ENCODE peak calls at places on chromosomes 7 and 10, in eight cellular contexts. One of them, this sample, is unnamed.
A peak's percentile ranks its signal among the peaks of the same experiment; 100 is the strongest.

GRCh38 chr10:46299531-46300366 is 13.0 kb downstream of the ANTXRL start:
- DNase-seq in A549: no peak
- DNase-seq in H1: peak; percentile 69
- DNase-seq in HCT116: no peak
- DNase-seq in K562: no peak
- DNase-seq in GM12878: no peak
- DNase-seq in HepG2: no peak
- DNase-seq in SK-N-SH: no peak
- DNase-seq in this sample: no peak

GRCh38 chr7:144975882-144976281 is 140.0 kb upstream of the TPK1 start:
- DNase-seq in A549: peak; percentile 1
- DNase-seq in H1: no peak
- DNase-seq in HCT116: no peak
- DNase-seq in K562: no peak
- DNase-seq in GM12878: no peak
- DNase-seq in HepG2: no peak
- DNase-seq in SK-N-SH: no peak
- DNase-seq in this sample: no peak

GRCh38 chr7:133319842-133320241 is 67.0 kb downstream of the EXOC4 start:
- DNase-seq in A549: no peak
- DNase-seq in H1: no peak
- DNase-seq in HCT116: no peak
- DNase-seq in K562: no peak
- DNase-seq in GM12878: no peak
- DNase-seq in HepG2: no peak
- DNase-seq in SK-N-SH: no peak
- DNase-seq in this sample: no peak

GRCh38 chr10:129768437-129769355 is 195.4 kb downstream of the EBF3 start:
- DNase-seq in A549: no peak
- DNase-seq in H1: peak; percentile 75
- DNase-seq in HCT116: no peak
- DNase-seq in K562: no peak
- DNase-seq in GM12878: no peak
- DNase-seq in HepG2: no peak
- DNase-seq in SK-N-SH: no peak
- DNase-seq in this sample: no peak

GRCh38 chr7:98836811-98837631 is 32.8 kb downstream of the TMEM130 start:
- DNase-seq in A549: peak; percentile 67
- DNase-seq in H1: peak; percentile 93
- DNase-seq in HCT116: peak; percentile 59
- DNase-seq in K562: peak; percentile 71
- DNase-seq in GM12878: no peak
- DNase-seq in HepG2: peak; percentile 21
- DNase-seq in SK-N-SH: peak; percentile 81
- DNase-seq in this sample: no peak

GRCh38 chr7:108080094-108080656 is 50.0 kb downstream of the LAMB4 start:
- DNase-seq in A549: no peak
- DNase-seq in H1: no peak
- DNase-seq in HCT116: no peak
- DNase-seq in K562: peak; percentile 88
- DNase-seq in GM12878: no peak
- DNase-seq in HepG2: no peak
- DNase-seq in SK-N-SH: no peak
- DNase-seq in this sample: peak; percentile 37

GRCh38 chr10:63145782-63146181 is 12.7 kb downstream of the NRBF2 start:
- DNase-seq in A549: no peak
- DNase-seq in H1: no peak
- DNase-seq in HCT116: no peak
- DNase-seq in K562: no peak
- DNase-seq in GM12878: no peak
- DNase-seq in HepG2: no peak
- DNase-seq in SK-N-SH: no peak
- DNase-seq in this sample: no peak

GRCh38 chr7:12635830-12636229 is 51.6 kb upstream of the ARL4A start:
- DNase-seq in A549: no peak
- DNase-seq in H1: no peak
- DNase-seq in HCT116: no peak
- DNase-seq in K562: no peak
- DNase-seq in GM12878: peak; percentile 32
- DNase-seq in HepG2: no peak
- DNase-seq in SK-N-SH: no peak
- DNase-seq in this sample: no peak

GRCh38 chr7:76515999-76516443 is 5.7 kb downstream of the UPK3B start:
- DNase-seq in A549: no peak
- DNase-seq in H1: no peak
- DNase-seq in HCT116: no peak
- DNase-seq in K562: peak; percentile 77
- DNase-seq in GM12878: no peak
- DNase-seq in HepG2: peak; percentile 47
- DNase-seq in SK-N-SH: peak; percentile 85
- DNase-seq in this sample: no peak

GRCh38 chr10:1571587-1572237 is 165.6 kb downstream of the ADARB2 start:
- DNase-seq in A549: no peak
- DNase-seq in H1: no peak
- DNase-seq in HCT116: no peak
- DNase-seq in K562: no peak
- DNase-seq in GM12878: no peak
- DNase-seq in HepG2: no peak
- DNase-seq in SK-N-SH: no peak
- DNase-seq in this sample: no peak

GRCh38 chr10:69439813-69440506 is 11.3 kb upstream of the TSPAN15 start:
- DNase-seq in A549: peak; percentile 59
- DNase-seq in H1: no peak
- DNase-seq in HCT116: no peak
- DNase-seq in K562: peak; percentile 31
- DNase-seq in GM12878: no peak
- DNase-seq in HepG2: peak; percentile 52
- DNase-seq in SK-N-SH: no peak
- DNase-seq in this sample: no peak

GRCh38 chr10:28580825-28581224 is 47.9 kb downstream of the WAC start:
- DNase-seq in A549: no peak
- DNase-seq in H1: no peak
- DNase-seq in HCT116: no peak
- DNase-seq in K562: no peak
- DNase-seq in GM12878: no peak
- DNase-seq in HepG2: no peak
- DNase-seq in SK-N-SH: no peak
- DNase-seq in this sample: no peak

GRCh38 chr10:29635711-29636144 is 957 bp upstream of the SVIL start:
- DNase-seq in A549: peak; percentile 38
- DNase-seq in H1: no peak
- DNase-seq in HCT116: no peak
- DNase-seq in K562: no peak
- DNase-seq in GM12878: peak; percentile 27
- DNase-seq in HepG2: peak; percentile 87
- DNase-seq in SK-N-SH: no peak
- DNase-seq in this sample: peak; percentile 57

GRCh38 chr10:29634105-29634504 is 666 bp downstream of the SVIL start:
- DNase-seq in A549: no peak
- DNase-seq in H1: no peak
- DNase-seq in HCT116: no peak
- DNase-seq in K562: no peak
- DNase-seq in GM12878: no peak
- DNase-seq in HepG2: no peak
- DNase-seq in SK-N-SH: no peak
- DNase-seq in this sample: peak; percentile 53

GRCh38 chr10:29636178-29636577 is 1.4 kb upstream of the SVIL start:
- DNase-seq in A549: peak; percentile 67
- DNase-seq in H1: no peak
- DNase-seq in HCT116: no peak
- DNase-seq in K562: no peak
- DNase-seq in GM12878: peak; percentile 15
- DNase-seq in HepG2: no peak
- DNase-seq in SK-N-SH: no peak
- DNase-seq in this sample: peak; percentile 90

GRCh38 chr10:29634764-29635625 is at the start of gene SVIL:
- DNase-seq in A549: no peak
- DNase-seq in H1: no peak
- DNase-seq in HCT116: no peak
- DNase-seq in K562: no peak
- DNase-seq in GM12878: no peak
- DNase-seq in HepG2: peak; percentile 61
- DNase-seq in SK-N-SH: no peak
- DNase-seq in this sample: peak; percentile 67

DNA sequence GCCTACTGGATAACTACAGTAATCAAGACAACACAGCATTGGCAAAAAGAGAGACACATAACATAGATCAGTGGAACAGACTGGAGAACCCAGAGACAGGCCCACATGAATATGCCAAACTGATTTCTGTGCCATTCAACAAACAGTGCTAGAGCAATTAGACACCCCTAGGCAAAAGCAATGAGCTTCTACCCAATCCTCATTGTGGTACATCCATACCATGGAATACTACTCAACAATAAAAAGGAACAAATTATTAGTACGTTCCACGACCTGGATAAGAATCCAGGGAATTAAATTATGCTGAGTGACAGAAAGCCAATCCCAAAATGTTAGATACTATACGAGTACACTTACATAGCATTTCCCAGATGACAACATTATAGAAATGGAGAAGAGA is 2.8 kb upstream of the SVIL start:
- DNase-seq in A549: no peak
- DNase-seq in H1: no peak
- DNase-seq in HCT116: no peak
- DNase-seq in K562: no peak
- DNase-seq in GM12878: no peak
- DNase-seq in HepG2: no peak
- DNase-seq in SK-N-SH: no peak
- DNase-seq in this sample: no peak
- H3K4me3 ChIP-seq in A549: no peak overlapping the region
- H3K4me3 ChIP-seq in H1: no peak overlapping the region
- H3K4me3 ChIP-seq in HCT116: no peak overlapping the region
- H3K4me3 ChIP-seq in K562: no peak overlapping the region
- H3K4me3 ChIP-seq in GM12878: no peak overlapping the region
- H3K4me3 ChIP-seq in HepG2: no peak overlapping the region
- H3K4me3 ChIP-seq in SK-N-SH: no peak overlapping the region
- H3K4me3 ChIP-seq in this sample: no peak overlapping the region

GRCh38 chr10:113341138-113341537 is 211.7 kb upstream of the HABP2 start:
- DNase-seq in A549: no peak
- DNase-seq in H1: no peak
- DNase-seq in HCT116: no peak
- DNase-seq in K562: no peak
- DNase-seq in GM12878: no peak
- DNase-seq in HepG2: no peak
- DNase-seq in SK-N-SH: no peak
- DNase-seq in this sample: no peak
- TF ChIP-seq MAX in A549: no peak
- TF ChIP-seq MAX in H1: no peak
- TF ChIP-seq MAX in HCT116: no peak
- TF ChIP-seq MAX in K562: no peak
- TF ChIP-seq MAX in GM12878: no peak
- TF ChIP-seq MAX in HepG2: no peak
- TF ChIP-seq MAX in SK-N-SH: no peak
- TF ChIP-seq MAX in this sample: no peak

GRCh38 chr7:112238852-112239610 is 32.5 kb downstream of the ZNF277 start:
- DNase-seq in A549: peak; percentile 62
- DNase-seq in H1: no peak
- DNase-seq in HCT116: no peak
- DNase-seq in K562: no peak
- DNase-seq in GM12878: no peak
- DNase-seq in HepG2: peak; percentile 8
- DNase-seq in SK-N-SH: no peak
- DNase-seq in this sample: no peak
- H3K4me1 ChIP-seq in A549: peaks cover 43% of the 10 kb centered on the region
- H3K4me1 ChIP-seq in H1: no peaks in the 10 kb centered on the region
- H3K4me1 ChIP-seq in HCT116: no peaks in the 10 kb centered on the region
- H3K4me1 ChIP-seq in K562: no peaks in the 10 kb centered on the region
- H3K4me1 ChIP-seq in GM12878: no peaks in the 10 kb centered on the region
- H3K4me1 ChIP-seq in HepG2: peaks cover 46% of the 10 kb centered on the region
- H3K4me1 ChIP-seq in SK-N-SH: no peaks in the 10 kb centered on the region
- H3K4me1 ChIP-seq in this sample: no peaks in the 10 kb centered on the region

GRCh38 chr10:4671451-4672145 is 154.4 kb upstream of the AKR1E2 start:
- DNase-seq in A549: peak; percentile 64
- DNase-seq in H1: no peak
- DNase-seq in HCT116: peak; percentile 77
- DNase-seq in K562: no peak
- DNase-seq in GM12878: no peak
- DNase-seq in HepG2: no peak
- DNase-seq in SK-N-SH: no peak
- DNase-seq in this sample: no peak
- H3K4me3 ChIP-seq in A549: peak overlapping the region; percentile 20
- H3K4me3 ChIP-seq in H1: no peak overlapping the region
- H3K4me3 ChIP-seq in HCT116: peak overlapping the region; percentile 27
- H3K4me3 ChIP-seq in K562: no peak overlapping the region
- H3K4me3 ChIP-seq in GM12878: no peak overlapping the region
- H3K4me3 ChIP-seq in HepG2: no peak overlapping the region
- H3K4me3 ChIP-seq in SK-N-SH: peak overlapping the region; percentile 35
- H3K4me3 ChIP-seq in this sample: no peak overlapping the region

GRCh38 chr10:12435348-12435747 is 86.0 kb downstream of the CAMK1D start:
- DNase-seq in A549: no peak
- DNase-seq in H1: no peak
- DNase-seq in HCT116: no peak
- DNase-seq in K562: no peak
- DNase-seq in GM12878: no peak
- DNase-seq in HepG2: no peak
- DNase-seq in SK-N-SH: no peak
- DNase-seq in this sample: no peak

GRCh38 chr10:12443026-12443425 is 93.7 kb downstream of the CAMK1D start:
- DNase-seq in A549: no peak
- DNase-seq in H1: no peak
- DNase-seq in HCT116: no peak
- DNase-seq in K562: no peak
- DNase-seq in GM12878: no peak
- DNase-seq in HepG2: no peak
- DNase-seq in SK-N-SH: no peak
- DNase-seq in this sample: no peak

GRCh38 chr10:12434277-12434676 is 84.9 kb downstream of the CAMK1D start:
- DNase-seq in A549: no peak
- DNase-seq in H1: no peak
- DNase-seq in HCT116: no peak
- DNase-seq in K562: no peak
- DNase-seq in GM12878: no peak
- DNase-seq in HepG2: no peak
- DNase-seq in SK-N-SH: no peak
- DNase-seq in this sample: no peak

GRCh38 chr10:12438914-12439692 is 89.8 kb downstream of the CAMK1D start:
- DNase-seq in A549: no peak
- DNase-seq in H1: no peak
- DNase-seq in HCT116: no peak
- DNase-seq in K562: no peak
- DNase-seq in GM12878: no peak
- DNase-seq in HepG2: no peak
- DNase-seq in SK-N-SH: no peak
- DNase-seq in this sample: no peak
- TF ChIP-seq MAX in A549: no peak
- TF ChIP-seq MAX in H1: no peak
- TF ChIP-seq MAX in HCT116: no peak
- TF ChIP-seq MAX in K562: no peak
- TF ChIP-seq MAX in GM12878: no peak
- TF ChIP-seq MAX in HepG2: no peak
- TF ChIP-seq MAX in SK-N-SH: no peak
- TF ChIP-seq MAX in this sample: no peak

DNA sequence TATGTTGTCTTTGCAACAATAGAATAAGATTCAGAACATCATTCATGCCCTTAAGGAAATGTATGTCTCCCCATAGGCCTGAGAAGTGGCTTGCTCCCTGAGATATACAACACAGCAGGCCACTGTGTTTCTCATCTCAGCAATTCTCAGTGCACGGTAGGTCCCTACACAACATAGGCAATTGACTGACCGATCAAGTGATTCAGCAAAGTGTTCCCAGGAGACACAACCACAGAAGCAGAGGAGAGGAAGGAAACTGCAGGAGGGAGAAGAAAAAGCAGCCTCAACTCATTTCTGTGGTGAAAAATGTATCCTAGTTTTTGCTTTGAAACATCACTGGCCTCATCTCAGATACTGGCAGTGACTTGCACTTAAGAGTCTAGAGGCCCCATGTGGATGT is 307.0 kb downstream of the XPNPEP1 start:
- DNase-seq in A549: no peak
- DNase-seq in H1: no peak
- DNase-seq in HCT116: no peak
- DNase-seq in K562: no peak
- DNase-seq in GM12878: no peak
- DNase-seq in HepG2: no peak
- DNase-seq in SK-N-SH: no peak
- DNase-seq in this sample: no peak
- H3K4me1 ChIP-seq in A549: no peaks in the 10 kb centered on the region
- H3K4me1 ChIP-seq in H1: no peaks in the 10 kb centered on the region
- H3K4me1 ChIP-seq in HCT116: no peaks in the 10 kb centered on the region
- H3K4me1 ChIP-seq in K562: no peaks in the 10 kb centered on the region
- H3K4me1 ChIP-seq in GM12878: no peaks in the 10 kb centered on the region
- H3K4me1 ChIP-seq in HepG2: no peaks in the 10 kb centered on the region
- H3K4me1 ChIP-seq in SK-N-SH: no peaks in the 10 kb centered on the region
- H3K4me1 ChIP-seq in this sample: no peaks in the 10 kb centered on the region

This sample was measured in endothelial cell of umbilical vein.